ENCODE peak calls at places on chromosomes 7 and 10, in six cellular contexts. One of them, this sample, is unnamed.

GRCh38 chr10:121303273-121303890 is 294.9 kb downstream of the FGFR2 start:
- DNase-seq in trophoblast cell: no peak
- DNase-seq in GM12878: no peak
- DNase-seq in heart left ventricle: no peak
- DNase-seq in heart right ventricle: no peak
- DNase-seq in body of pancreas: no peak
- DNase-seq in this sample: no peak

GRCh38 chr7:151073990-151074389 is 6.6 kb downstream of the FASTK start:
- DNase-seq in trophoblast cell: no peak
- DNase-seq in GM12878: no peak
- DNase-seq in heart left ventricle: no peak
- DNase-seq in heart right ventricle: no peak
- DNase-seq in body of pancreas: no peak
- DNase-seq in this sample: no peak

GRCh38 chr7:48261696-48262095 is 90.4 kb downstream of the ABCA13 start:
- DNase-seq in trophoblast cell: no peak
- DNase-seq in GM12878: no peak
- DNase-seq in heart left ventricle: no peak
- DNase-seq in heart right ventricle: no peak
- DNase-seq in body of pancreas: no peak
- DNase-seq in this sample: no peak

GRCh38 chr10:21953585-21954057 is 49.9 kb downstream of the DNAJC1 start:
- DNase-seq in trophoblast cell: peak; percentile 52
- DNase-seq in GM12878: no peak
- DNase-seq in heart left ventricle: no peak
- DNase-seq in heart right ventricle: no peak
- DNase-seq in body of pancreas: no peak
- DNase-seq in this sample: no peak

GRCh38 chr10:114550756-114551290 is 107.3 kb downstream of the ABLIM1 start:
- DNase-seq in trophoblast cell: peak; percentile 77
- DNase-seq in GM12878: no peak
- DNase-seq in heart left ventricle: no peak
- DNase-seq in heart right ventricle: no peak
- DNase-seq in body of pancreas: no peak
- DNase-seq in this sample: no peak

GRCh38 chr10:62735464-62736188 is 68.9 kb upstream of the ADO start:
- DNase-seq in trophoblast cell: no peak
- DNase-seq in GM12878: peak; percentile 65
- DNase-seq in heart left ventricle: no peak
- DNase-seq in heart right ventricle: no peak
- DNase-seq in body of pancreas: no peak
- DNase-seq in this sample: no peak

GRCh38 chr7:34596887-34597286 is 61.1 kb upstream of the NPSR1 start:
- DNase-seq in trophoblast cell: peak; percentile 59
- DNase-seq in GM12878: no peak
- DNase-seq in heart left ventricle: no peak
- DNase-seq in heart right ventricle: no peak
- DNase-seq in body of pancreas: no peak
- DNase-seq in this sample: no peak

GRCh38 chr7:39272111-39272510 is 294.1 kb upstream of the YAE1 start:
- DNase-seq in trophoblast cell: no peak
- DNase-seq in GM12878: no peak
- DNase-seq in heart left ventricle: no peak
- DNase-seq in heart right ventricle: no peak
- DNase-seq in body of pancreas: no peak
- DNase-seq in this sample: no peak

GRCh38 chr7:100069991-100070390 is 11.5 kb downstream of the ZNF3 start:
- DNase-seq in trophoblast cell: no peak
- DNase-seq in GM12878: no peak
- DNase-seq in heart left ventricle: no peak
- DNase-seq in heart right ventricle: no peak
- DNase-seq in body of pancreas: no peak
- DNase-seq in this sample: no peak
- H3K9me3 ChIP-seq in trophoblast cell: peaks cover 30% of the 10 kb centered on the region
- H3K9me3 ChIP-seq in GM12878: peaks cover 32% of the 10 kb centered on the region
- H3K9me3 ChIP-seq in heart left ventricle: peaks cover 25% of the 10 kb centered on the region
- H3K9me3 ChIP-seq in heart right ventricle: peaks cover 46% of the 10 kb centered on the region
- H3K9me3 ChIP-seq in body of pancreas: no peaks in the 10 kb centered on the region
- H3K9me3 ChIP-seq in this sample: peaks cover 31% of the 10 kb centered on the region

DNA sequence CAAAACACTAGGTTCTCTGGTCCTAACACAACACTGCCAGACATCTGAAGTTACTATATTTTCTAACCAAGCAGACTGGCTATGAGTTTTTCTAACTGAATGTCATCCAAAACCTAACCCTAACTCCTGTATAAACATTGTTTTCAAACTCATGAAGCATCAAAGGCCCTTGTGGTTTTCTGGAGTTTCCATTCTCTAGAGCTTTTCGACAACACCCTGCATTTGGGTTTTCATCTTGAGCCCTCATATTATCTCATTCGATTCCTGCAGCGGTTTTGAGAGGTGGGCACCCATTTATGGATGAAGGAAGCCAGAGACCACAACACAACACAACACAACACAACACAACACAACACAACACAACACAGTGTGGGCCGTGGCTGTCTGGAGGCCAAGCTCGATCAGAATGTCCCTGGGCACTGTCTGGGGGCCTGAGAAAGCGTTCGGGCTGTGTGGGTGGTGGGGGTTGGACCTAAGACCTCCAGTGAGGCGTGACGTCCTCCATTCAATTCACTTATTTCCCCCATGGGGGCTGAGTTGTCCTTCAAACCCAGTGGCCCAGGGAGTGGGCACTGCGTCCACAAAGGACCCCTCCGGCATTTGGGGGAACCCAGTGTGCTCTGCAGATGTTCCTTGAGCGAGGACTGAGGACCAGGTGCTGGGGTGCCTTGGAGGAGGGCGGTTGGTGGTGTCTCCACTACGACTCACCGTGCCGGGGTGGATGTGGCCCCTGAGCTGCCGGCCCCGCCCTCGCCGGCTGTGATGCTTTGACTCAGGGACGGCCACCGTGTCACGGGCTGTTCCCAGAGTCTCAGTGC is 490.4 kb downstream of the DNAJB6 start:
- DNase-seq in trophoblast cell: no peak
- DNase-seq in GM12878: no peak
- DNase-seq in heart left ventricle: no peak
- DNase-seq in heart right ventricle: no peak
- DNase-seq in body of pancreas: no peak
- DNase-seq in this sample: no peak
- H3K9me3 ChIP-seq in trophoblast cell: peaks cover 24% of the 10 kb centered on the region
- H3K9me3 ChIP-seq in GM12878: no peaks in the 10 kb centered on the region
- H3K9me3 ChIP-seq in heart left ventricle: no peaks in the 10 kb centered on the region
- H3K9me3 ChIP-seq in heart right ventricle: no peaks in the 10 kb centered on the region
- H3K9me3 ChIP-seq in body of pancreas: no peaks in the 10 kb centered on the region
- H3K9me3 ChIP-seq in this sample: no peaks in the 10 kb centered on the region

GRCh38 chr7:33276729-33277128 is 147.4 kb downstream of the BBS9 start:
- DNase-seq in trophoblast cell: no peak
- DNase-seq in GM12878: no peak
- DNase-seq in heart left ventricle: no peak
- DNase-seq in heart right ventricle: no peak
- DNase-seq in body of pancreas: no peak
- DNase-seq in this sample: no peak
- H3K9me3 ChIP-seq in trophoblast cell: peaks cover 6% of the 10 kb centered on the region
- H3K9me3 ChIP-seq in GM12878: no peaks in the 10 kb centered on the region
- H3K9me3 ChIP-seq in heart left ventricle: peaks cover 26% of the 10 kb centered on the region
- H3K9me3 ChIP-seq in heart right ventricle: peaks cover 29% of the 10 kb centered on the region
- H3K9me3 ChIP-seq in body of pancreas: no peaks in the 10 kb centered on the region
- H3K9me3 ChIP-seq in this sample: peaks cover 6% of the 10 kb centered on the region

GRCh38 chr7:57305192-57305748 is 144.7 kb upstream of the ZNF716 start:
- DNase-seq in trophoblast cell: no peak
- DNase-seq in GM12878: no peak
- DNase-seq in heart left ventricle: no peak
- DNase-seq in heart right ventricle: no peak
- DNase-seq in body of pancreas: no peak
- DNase-seq in this sample: no peak

GRCh38 chr7:57308631-57309408 is 141.2 kb upstream of the ZNF716 start:
- DNase-seq in trophoblast cell: peak; percentile 22
- DNase-seq in GM12878: no peak
- DNase-seq in heart left ventricle: no peak
- DNase-seq in heart right ventricle: peak; percentile 5
- DNase-seq in body of pancreas: no peak
- DNase-seq in this sample: no peak
- H3K9me3 ChIP-seq in trophoblast cell: peaks cover 47% of the 10 kb centered on the region
- H3K9me3 ChIP-seq in GM12878: no peaks in the 10 kb centered on the region
- H3K9me3 ChIP-seq in heart left ventricle: no peaks in the 10 kb centered on the region
- H3K9me3 ChIP-seq in heart right ventricle: peaks cover 73% of the 10 kb centered on the region
- H3K9me3 ChIP-seq in body of pancreas: no peaks in the 10 kb centered on the region
- H3K9me3 ChIP-seq in this sample: no peaks in the 10 kb centered on the region

DNA sequence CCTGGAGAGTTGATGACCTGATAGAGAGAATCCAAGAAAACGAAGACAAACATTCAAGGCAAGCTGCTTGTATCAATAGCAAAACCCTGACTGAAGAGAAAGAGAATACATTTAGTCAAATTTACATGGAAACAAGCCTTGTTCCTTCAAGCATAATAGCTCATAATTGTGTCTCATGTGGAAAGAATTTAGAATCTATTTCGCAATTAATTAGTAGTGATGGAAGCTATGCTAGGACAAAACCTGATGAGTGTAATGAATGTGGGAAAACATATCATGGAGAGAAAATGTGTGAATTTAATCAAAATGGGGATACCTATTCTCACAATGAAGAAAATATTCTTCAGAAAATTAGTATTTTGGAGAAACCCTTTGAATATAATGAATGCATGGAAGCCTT is 18.0 kb downstream of the RBAK start:
- DNase-seq in trophoblast cell: peak; percentile 16
- DNase-seq in GM12878: no peak
- DNase-seq in heart left ventricle: no peak
- DNase-seq in heart right ventricle: no peak
- DNase-seq in body of pancreas: no peak
- DNase-seq in this sample: no peak
- H3K9me3 ChIP-seq in trophoblast cell: peaks cover 7% of the 10 kb centered on the region
- H3K9me3 ChIP-seq in GM12878: peaks cover 59% of the 10 kb centered on the region
- H3K9me3 ChIP-seq in heart left ventricle: peaks cover 81% of the 10 kb centered on the region
- H3K9me3 ChIP-seq in heart right ventricle: peaks cover 100% of the 10 kb centered on the region
- H3K9me3 ChIP-seq in body of pancreas: no peaks in the 10 kb centered on the region
- H3K9me3 ChIP-seq in this sample: peaks cover 97% of the 10 kb centered on the region

GRCh38 chr10:92438220-92438619 is 135.7 kb downstream of the IDE start:
- DNase-seq in trophoblast cell: no peak
- DNase-seq in GM12878: no peak
- DNase-seq in heart left ventricle: no peak
- DNase-seq in heart right ventricle: no peak
- DNase-seq in body of pancreas: no peak
- DNase-seq in this sample: no peak

GRCh38 chr10:92436611-92437010 is 137.3 kb downstream of the IDE start:
- DNase-seq in trophoblast cell: no peak
- DNase-seq in GM12878: no peak
- DNase-seq in heart left ventricle: no peak
- DNase-seq in heart right ventricle: no peak
- DNase-seq in body of pancreas: no peak
- DNase-seq in this sample: no peak

DNA sequence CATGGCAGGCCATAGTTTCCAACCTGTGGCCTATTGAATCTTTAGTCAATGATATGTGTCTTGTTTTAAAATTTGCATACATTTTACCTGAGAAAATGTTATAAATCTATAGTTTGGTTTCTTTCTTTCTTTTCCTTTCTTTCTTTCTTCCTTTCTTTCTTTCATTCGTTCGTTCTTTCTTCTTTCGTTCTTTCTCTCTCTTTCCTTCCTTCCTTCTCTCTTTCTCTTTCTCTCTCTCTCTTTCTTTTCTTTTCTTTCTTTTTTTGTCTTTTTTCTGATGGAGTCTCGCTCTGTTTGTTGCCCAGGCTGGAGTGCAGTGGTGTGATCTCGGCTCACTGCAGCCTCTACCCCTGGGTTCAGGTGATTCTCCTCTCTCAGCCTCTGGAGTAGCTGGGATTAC is 133.3 kb downstream of the IDE start:
- DNase-seq in trophoblast cell: no peak
- DNase-seq in GM12878: no peak
- DNase-seq in heart left ventricle: no peak
- DNase-seq in heart right ventricle: no peak
- DNase-seq in body of pancreas: no peak
- DNase-seq in this sample: no peak
- H3K9me3 ChIP-seq in trophoblast cell: no peaks in the 10 kb centered on the region
- H3K9me3 ChIP-seq in GM12878: no peaks in the 10 kb centered on the region
- H3K9me3 ChIP-seq in heart left ventricle: no peaks in the 10 kb centered on the region
- H3K9me3 ChIP-seq in heart right ventricle: no peaks in the 10 kb centered on the region
- H3K9me3 ChIP-seq in body of pancreas: no peaks in the 10 kb centered on the region
- H3K9me3 ChIP-seq in this sample: no peaks in the 10 kb centered on the region

GRCh38 chr7:114789161-114789560 is 132.7 kb upstream of the MDFIC start:
- DNase-seq in trophoblast cell: no peak
- DNase-seq in GM12878: no peak
- DNase-seq in heart left ventricle: no peak
- DNase-seq in heart right ventricle: no peak
- DNase-seq in body of pancreas: no peak
- DNase-seq in this sample: no peak
- H3K9me3 ChIP-seq in trophoblast cell: no peaks in the 10 kb centered on the region
- H3K9me3 ChIP-seq in GM12878: no peaks in the 10 kb centered on the region
- H3K9me3 ChIP-seq in heart left ventricle: no peaks in the 10 kb centered on the region
- H3K9me3 ChIP-seq in heart right ventricle: no peaks in the 10 kb centered on the region
- H3K9me3 ChIP-seq in body of pancreas: no peaks in the 10 kb centered on the region
- H3K9me3 ChIP-seq in this sample: no peaks in the 10 kb centered on the region

GRCh38 chr7:3501671-3502070 is 200.6 kb downstream of the SDK1 start:
- DNase-seq in trophoblast cell: no peak
- DNase-seq in GM12878: no peak
- DNase-seq in heart left ventricle: no peak
- DNase-seq in heart right ventricle: no peak
- DNase-seq in body of pancreas: no peak
- DNase-seq in this sample: no peak

GRCh38 chr7:3510101-3511020 is 209.3 kb downstream of the SDK1 start:
- DNase-seq in trophoblast cell: no peak
- DNase-seq in GM12878: no peak
- DNase-seq in heart left ventricle: no peak
- DNase-seq in heart right ventricle: no peak
- DNase-seq in body of pancreas: no peak
- DNase-seq in this sample: no peak

DNA sequence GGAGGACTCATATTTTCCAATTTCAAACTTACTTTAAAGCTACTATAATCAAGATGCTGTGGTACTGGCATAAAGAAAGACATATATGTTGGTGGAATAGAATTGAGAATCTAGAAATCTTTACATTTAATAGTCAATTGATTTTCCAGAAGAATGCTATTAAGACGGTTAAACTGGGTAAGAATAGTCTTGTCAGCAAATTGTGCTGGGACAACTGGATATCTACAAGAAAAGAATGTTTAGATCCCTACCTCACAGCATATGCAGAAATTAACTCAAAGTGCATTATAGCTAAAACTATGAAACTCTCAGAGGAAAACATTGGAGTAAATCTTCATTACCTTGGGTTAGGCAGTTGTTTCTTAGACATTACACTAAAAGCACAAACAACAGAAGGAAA is 203.3 kb downstream of the SDK1 start:
- DNase-seq in trophoblast cell: no peak
- DNase-seq in GM12878: no peak
- DNase-seq in heart left ventricle: no peak
- DNase-seq in heart right ventricle: no peak
- DNase-seq in body of pancreas: no peak
- DNase-seq in this sample: no peak
- H3K9me3 ChIP-seq in trophoblast cell: peaks cover 2% of the 10 kb centered on the region
- H3K9me3 ChIP-seq in GM12878: no peaks in the 10 kb centered on the region
- H3K9me3 ChIP-seq in heart left ventricle: peaks cover 3% of the 10 kb centered on the region
- H3K9me3 ChIP-seq in heart right ventricle: peaks cover 44% of the 10 kb centered on the region
- H3K9me3 ChIP-seq in body of pancreas: no peaks in the 10 kb centered on the region
- H3K9me3 ChIP-seq in this sample: no peaks in the 10 kb centered on the region

This sample was measured in gastrocnemius medialis.